ENCODE peak calls at places on chromosomes 7 and 10, in five cellular contexts. L is uterus; W is dorsolateral prefrontal cortex; G is CD4-positive, alpha-beta memory T cell; E is A549. F is an unnamed sample.

GRCh38 chr10:113386005-113386404 is 166.8 kb upstream of the HABP2 start:
- DNase-seq in L (no peak), W (no peak), G (no peak), E (peak), F (no peak)

GRCh38 chr10:116669832-116670644 is 49.3 kb downstream of the PNLIPRP2 start:
- DNase-seq in L (no peak), W (no peak), G (no peak), E (no peak), F (no peak)

GRCh38 chr7:106205621-106206222 is 79.1 kb downstream of the NAMPT start:
- DNase-seq in L (no peak), W (no peak), G (no peak), E (no peak), F (no peak)

GRCh38 chr10:102133373-102134195 is 744 bp downstream of the PPRC1 start:
- DNase-seq in L (peak), W (peak), G (no peak), E (peak), F (peak)

GRCh38 chr10:119310807-119311206 is 103.4 kb downstream of the GRK5 start:
- DNase-seq in L (no peak), W (no peak), G (no peak), E (no peak), F (no peak)

GRCh38 chr7:108461855-108462254 is 5.6 kb upstream of the NRCAM start:
- DNase-seq in L (no peak), W (no peak), G (no peak), E (no peak), F (no peak)

GRCh38 chr7:80540841-80541240 is 29.0 kb upstream of the GNAT3 start:
- DNase-seq in L (no peak), W (no peak), G (no peak), E (no peak), F (no peak)

GRCh38 chr7:10122573-10123100 is 851.0 kb upstream of the PHF14 start:
- DNase-seq in L (no peak), W (peak), G (no peak), E (no peak), F (no peak)

GRCh38 chr10:26486304-26486703 is 48.2 kb downstream of the APBB1IP start:
- DNase-seq in L (peak), W (no peak), G (no peak), E (peak), F (no peak)

GRCh38 chr7:129607471-129608120 is 3.9 kb upstream of the NRF1 start:
- DNase-seq in L (no peak), W (no peak), G (peak), E (peak), F (no peak)

GRCh38 chr10:84493951-84494848 is 165.8 kb downstream of the CCSER2 start:
- DNase-seq in L (no peak), W (no peak), G (no peak), E (peak), F (no peak)

GRCh38 chr10:132264966-132265877 is 42.5 kb downstream of the STK32C start:
- DNase-seq in L (no peak), W (peak), G (no peak), E (no peak), F (no peak)

GRCh38 chr7:29853775-29854174 is 47.5 kb downstream of the WIPF3 start:
- DNase-seq in L (no peak), W (no peak), G (no peak), E (no peak), F (no peak)

GRCh38 chr10:71547841-71548493 is 151.2 kb downstream of the CDH23 start:
- DNase-seq in L (peak), W (no peak), G (no peak), E (no peak), F (no peak)

GRCh38 chr7:6375346-6376101 is 72.2 kb downstream of the DAGLB start:
- DNase-seq in L (no peak), W (no peak), G (peak), E (no peak), F (no peak)

GRCh38 chr10:1626410-1626809 is 110.9 kb downstream of the ADARB2 start:
- DNase-seq in L (no peak), W (no peak), G (no peak), E (no peak), F (no peak)

GRCh38 chr7:100957832-100958421 is 8.6 kb downstream of the MUC3A start:
- DNase-seq in L (no peak), W (no peak), G (no peak), E (no peak), F (no peak)

GRCh38 chr7:151595702-151596340 is 76.1 kb upstream of the RHEB start:
- DNase-seq in L (no peak), W (no peak), G (no peak), E (no peak), F (no peak)

GRCh38 chr10:7329219-7329618 is 81.6 kb downstream of the SFMBT2 start:
- DNase-seq in L (no peak), W (no peak), G (no peak), E (no peak), F (no peak)

GRCh38 chr7:20561908-20562307 is 53.6 kb upstream of the ABCB5 start:
- DNase-seq in L (no peak), W (no peak), G (no peak), E (no peak), F (no peak)

GRCh38 chr10:117993166-117993565 is 53.6 kb downstream of the RAB11FIP2 start:
- DNase-seq in L (no peak), W (no peak), G (no peak), E (no peak), F (no peak)

GRCh38 chr7:23713285-23714235 is 3.5 kb downstream of the STK31 start:
- DNase-seq in L (no peak), W (no peak), G (no peak), E (no peak), F (no peak)

GRCh38 chr10:96511044-96511945 is 2.4 kb downstream of the TLL2 start:
- DNase-seq in L (no peak), W (peak), G (no peak), E (peak), F (no peak)

GRCh38 chr7:31494421-31494820 is 19.5 kb upstream of the ITPRID1 start:
- DNase-seq in L (no peak), W (no peak), G (no peak), E (no peak), F (no peak)

GRCh38 chr10:106355450-106355849 is 809.1 kb downstream of the SORCS1 start:
- DNase-seq in L (no peak), W (no peak), G (no peak), E (no peak), F (no peak)

GRCh38 chr7:74627699-74628411 is 29.7 kb upstream of the GTF2I start:
- DNase-seq in L (no peak), W (no peak), G (no peak), E (no peak), F (no peak)

GRCh38 chr10:32244421-32245207 is 102.3 kb downstream of the EPC1 start:
- DNase-seq in L (no peak), W (no peak), G (no peak), E (no peak), F (no peak)

GRCh38 chr10:97782455-97783228 is 10.8 kb upstream of the SFRP5 start:
- DNase-seq in L (no peak), W (no peak), G (no peak), E (no peak), F (no peak)

GRCh38 chr7:2205036-2205780 is 27.5 kb downstream of the MAD1L1 start:
- DNase-seq in L (peak), W (no peak), G (no peak), E (no peak), F (no peak)

GRCh38 chr7:32001948-32002347 is 68.3 kb downstream of the PDE1C start:
- DNase-seq in L (no peak), W (no peak), G (no peak), E (no peak), F (no peak)

GRCh38 chr10:59433720-59434428 is 71.5 kb upstream of the FAM13C start:
- DNase-seq in L (no peak), W (no peak), G (no peak), E (no peak), F (no peak)

DNA sequence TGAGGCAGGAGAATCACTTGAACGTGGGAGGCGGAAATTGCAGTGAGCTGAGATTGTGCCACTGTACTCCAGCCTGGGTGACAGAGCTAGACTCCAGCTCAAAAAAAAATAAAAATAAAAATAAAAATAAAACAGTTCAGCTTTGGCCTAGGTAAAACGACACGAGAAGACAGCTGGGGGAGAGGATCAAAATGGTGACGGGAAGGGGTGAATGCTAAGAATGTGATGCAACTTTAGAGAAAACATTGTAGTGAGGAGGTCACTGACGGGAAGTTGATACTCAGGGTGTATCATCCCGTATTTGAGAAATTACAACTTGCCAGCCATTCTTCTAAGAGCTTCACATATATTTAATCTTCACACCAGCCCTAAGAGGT is 1.1 kb downstream of the NDST2 start:
- DNase-seq in L (no peak), W (no peak), G (peak), E (no peak), F (no peak)
- H3K4me3 ChIP-seq in L (peak), W (peak), G (peak), E (peak), F (peak)

DNA sequence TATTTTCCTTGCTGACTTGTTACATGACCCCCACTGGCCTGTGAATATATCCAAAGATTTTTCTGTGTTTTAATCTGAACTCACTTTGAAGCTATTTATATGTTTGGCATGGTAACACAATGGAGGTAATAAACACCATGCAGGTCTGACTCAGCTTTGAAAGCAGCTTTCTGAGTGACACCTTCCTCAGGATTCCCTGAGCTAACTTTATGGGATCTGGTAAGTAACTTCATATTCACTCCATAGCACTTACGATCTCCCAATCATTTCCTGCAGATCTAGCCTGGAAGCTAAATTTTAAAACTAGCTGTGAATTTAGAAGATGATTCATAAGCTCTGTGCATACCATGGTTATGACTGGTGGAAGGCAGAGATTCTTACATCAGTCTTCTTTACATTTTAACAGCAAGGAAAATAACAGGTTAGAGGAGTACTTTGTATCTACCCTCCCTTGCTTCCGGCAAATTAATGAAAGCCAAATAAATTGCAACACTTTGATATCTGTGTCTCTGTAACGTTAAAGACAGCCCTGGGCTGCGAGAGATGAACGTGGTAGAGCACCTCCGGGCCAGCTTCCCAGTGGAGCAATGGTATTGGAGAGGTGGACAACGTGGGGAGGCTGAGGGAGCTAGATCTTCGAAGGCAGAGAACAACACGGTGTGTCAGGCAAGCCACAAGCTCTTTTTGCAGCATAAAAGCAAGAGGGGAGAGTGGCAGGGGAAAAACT is 170.2 kb upstream of the KLF14 start:
- DNase-seq in L (no peak), W (no peak), G (no peak), E (peak), F (no peak)
- H3K4me3 ChIP-seq in L (no peak), W (no peak), G (no peak), E (peak), F (no peak)

DNA sequence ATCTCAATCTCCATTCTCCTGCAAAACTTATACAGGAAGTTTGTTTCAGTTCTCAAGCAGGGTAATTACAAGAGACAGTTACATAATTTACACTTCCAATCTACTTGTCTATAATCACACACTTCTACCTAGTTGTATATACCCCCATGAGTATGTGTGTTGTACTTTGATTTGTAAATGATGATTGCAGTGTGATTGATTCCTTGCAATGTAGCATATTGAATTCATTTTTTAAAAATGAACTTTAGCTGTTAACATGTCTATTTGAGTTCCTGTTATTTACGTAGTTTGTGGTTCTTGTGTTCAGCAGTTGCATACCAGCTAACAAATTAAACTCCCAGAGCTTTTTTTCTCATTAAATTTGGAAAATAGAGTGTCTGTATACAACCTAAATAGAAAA is 102.5 kb upstream of the SAMD8 start:
- DNase-seq in L (no peak), W (no peak), G (no peak), E (no peak), F (no peak)
- H3K4me3 ChIP-seq in L (no peak), W (no peak), G (no peak), E (no peak), F (no peak)

DNA sequence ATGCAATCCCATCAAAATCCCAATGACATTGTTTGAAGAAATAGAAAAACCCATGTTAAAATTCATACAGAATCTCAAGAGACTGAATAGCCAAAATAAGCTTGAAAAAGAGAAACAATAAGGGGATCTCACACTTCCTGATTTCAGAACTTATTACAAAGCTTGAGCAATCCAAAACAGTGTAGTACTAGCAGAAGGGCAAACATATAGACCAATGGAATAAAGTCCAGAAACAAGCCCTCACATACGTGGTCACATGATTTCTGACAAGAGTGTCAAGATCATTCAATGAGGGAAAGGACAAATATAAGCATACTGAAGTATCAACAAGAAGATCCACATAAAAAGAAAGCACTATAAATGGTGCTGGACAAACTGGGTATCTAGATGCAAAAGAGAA is 31.9 kb downstream of the MICU1 start:
- DNase-seq in L (no peak), W (no peak), G (no peak), E (no peak), F (no peak)
- H3K4me3 ChIP-seq in L (no peak), W (no peak), G (no peak), E (no peak), F (no peak)

GRCh38 chr10:21993360-21994001 is 10.0 kb downstream of the DNAJC1 start:
- DNase-seq in L (no peak), W (no peak), G (peak), E (no peak), F (peak)
- H3K4me3 ChIP-seq in L (no peak), W (no peak), G (no peak), E (no peak), F (no peak)

GRCh38 chr7:47480576-47481538 is 101.1 kb downstream of the TNS3 start:
- DNase-seq in L (no peak), W (no peak), G (no peak), E (no peak), F (peak)
- H3K4me3 ChIP-seq in L (no peak), W (no peak), G (no peak), E (no peak), F (peak)